ENCODE peak calls at places on chromosomes 6 and 20, in eight cellular contexts. B is sigmoid colon, C is lower leg skin, J is body of pancreas, I is gastrocnemius medialis, P is suprapubic skin, N is H54, G is H1. Q is an unnamed sample.

GRCh38 chr20:20603339-20603990 is 109.0 kb downstream of the RALGAPA2 start:
- DNase-seq in B (no peak), C (peak), J (no peak), I (no peak), P (no peak), N (no peak), G (no peak), Q (no peak)

GRCh38 chr20:31595654-31596411 is 9.3 kb upstream of the ID1 start:
- DNase-seq in B (peak), C (peak), J (no peak), I (peak), P (peak), N (peak), G (peak), Q (peak)

GRCh38 chr20:35318502-35319157 is 26.4 kb upstream of the FAM83C start:
- DNase-seq in B (no peak), C (peak), J (peak), I (peak), P (no peak), N (no peak), G (no peak), Q (no peak)

GRCh38 chr6:25586927-25587326 is 65.1 kb upstream of the SCGN start:
- DNase-seq in B (no peak), C (no peak), J (no peak), I (no peak), P (no peak), N (no peak), G (no peak), Q (no peak)

GRCh38 chr6:11083491-11083890 is 10.1 kb upstream of the SMIM13 start:
- DNase-seq in B (no peak), C (no peak), J (no peak), I (no peak), P (no peak), N (peak), G (no peak), Q (no peak)

GRCh38 chr6:73743556-73743955 is 47.6 kb downstream of the CD109 start:
- DNase-seq in B (no peak), C (no peak), J (no peak), I (no peak), P (no peak), N (no peak), G (no peak), Q (no peak)

GRCh38 chr6:14266266-14266665 is 148.7 kb downstream of the CD83 start:
- DNase-seq in B (no peak), C (no peak), J (no peak), I (no peak), P (no peak), N (no peak), G (no peak), Q (no peak)

GRCh38 chr6:43916924-43917877 is 147.2 kb downstream of the VEGFA start:
- DNase-seq in B (peak), C (peak), J (peak), I (peak), P (no peak), N (no peak), G (no peak), Q (peak)

GRCh38 chr20:24762371-24762770 is 186.7 kb upstream of the CST7 start:
- DNase-seq in B (no peak), C (no peak), J (no peak), I (no peak), P (peak), N (no peak), G (no peak), Q (no peak)

GRCh38 chr6:5471637-5472430 is 210.5 kb downstream of the FARS2 start:
- DNase-seq in B (no peak), C (no peak), J (no peak), I (no peak), P (no peak), N (no peak), G (peak), Q (no peak)

GRCh38 chr6:11432091-11432490 is 105.5 kb upstream of the TMEM170B start:
- DNase-seq in B (no peak), C (no peak), J (no peak), I (no peak), P (no peak), N (no peak), G (no peak), Q (no peak)

GRCh38 chr6:166379103-166379586 is 3.6 kb downstream of the MPC1 start:
- DNase-seq in B (no peak), C (no peak), J (no peak), I (no peak), P (no peak), N (no peak), G (no peak), Q (no peak)

GRCh38 chr20:4916991-4917881 is 84.1 kb downstream of the SLC23A2 start:
- DNase-seq in B (no peak), C (no peak), J (peak), I (no peak), P (no peak), N (peak), G (no peak), Q (no peak)

GRCh38 chr6:41278699-41279405 is 7.6 kb downstream of the TREM1 start:
- DNase-seq in B (no peak), C (no peak), J (peak), I (peak), P (no peak), N (peak), G (peak), Q (peak)

GRCh38 chr20:64108731-64109389 is 1.5 kb upstream of the NPBWR2 start:
- DNase-seq in B (peak), C (no peak), J (no peak), I (peak), P (peak), N (no peak), G (no peak), Q (no peak)

GRCh38 chr6:36665180-36665579 is 13.3 kb upstream of the CDKN1A start:
- DNase-seq in B (no peak), C (no peak), J (no peak), I (no peak), P (no peak), N (no peak), G (no peak), Q (no peak)

GRCh38 chr20:58623579-58624473 is 27.3 kb upstream of the STX16 start:
- DNase-seq in B (peak), C (no peak), J (peak), I (peak), P (no peak), N (peak), G (peak), Q (no peak)

GRCh38 chr6:19333936-19334335 is 503.2 kb upstream of the ID4 start:
- DNase-seq in B (no peak), C (no peak), J (no peak), I (no peak), P (no peak), N (peak), G (no peak), Q (no peak)

GRCh38 chr6:41705996-41706835 is 29.2 kb downstream of the TFEB start:
- DNase-seq in B (peak), C (peak), J (peak), I (peak), P (no peak), N (peak), G (peak), Q (peak)

GRCh38 chr20:50126662-50127061 is 13.7 kb upstream of the UBE2V1 start:
- DNase-seq in B (no peak), C (no peak), J (peak), I (peak), P (no peak), N (no peak), G (no peak), Q (no peak)

GRCh38 chr6:158853072-158853871 is 34.1 kb upstream of the EZR start:
- DNase-seq in B (no peak), C (peak), J (peak), I (peak), P (no peak), N (peak), G (peak), Q (peak)

GRCh38 chr6:50025258-50025657 is 3.5 kb upstream of the DEFB110 start:
- DNase-seq in B (no peak), C (no peak), J (no peak), I (no peak), P (no peak), N (no peak), G (no peak), Q (no peak)

GRCh38 chr6:148192310-148192709 is 150.3 kb upstream of the SASH1 start:
- DNase-seq in B (no peak), C (peak), J (no peak), I (no peak), P (no peak), N (peak), G (no peak), Q (no peak)

GRCh38 chr6:53699462-53699861 is 33.9 kb upstream of the KLHL31 start:
- DNase-seq in B (no peak), C (no peak), J (no peak), I (no peak), P (no peak), N (no peak), G (no peak), Q (no peak)

GRCh38 chr6:53701333-53702073 is 35.9 kb upstream of the KLHL31 start:
- DNase-seq in B (no peak), C (no peak), J (no peak), I (peak), P (no peak), N (no peak), G (no peak), Q (no peak)

GRCh38 chr6:53704700-53705099 is 39.1 kb upstream of the KLHL31 start:
- DNase-seq in B (no peak), C (no peak), J (no peak), I (no peak), P (no peak), N (no peak), G (no peak), Q (no peak)

GRCh38 chr6:53703047-53703446 is 37.5 kb upstream of the KLHL31 start:
- DNase-seq in B (no peak), C (no peak), J (no peak), I (peak), P (no peak), N (no peak), G (no peak), Q (no peak)

DNA sequence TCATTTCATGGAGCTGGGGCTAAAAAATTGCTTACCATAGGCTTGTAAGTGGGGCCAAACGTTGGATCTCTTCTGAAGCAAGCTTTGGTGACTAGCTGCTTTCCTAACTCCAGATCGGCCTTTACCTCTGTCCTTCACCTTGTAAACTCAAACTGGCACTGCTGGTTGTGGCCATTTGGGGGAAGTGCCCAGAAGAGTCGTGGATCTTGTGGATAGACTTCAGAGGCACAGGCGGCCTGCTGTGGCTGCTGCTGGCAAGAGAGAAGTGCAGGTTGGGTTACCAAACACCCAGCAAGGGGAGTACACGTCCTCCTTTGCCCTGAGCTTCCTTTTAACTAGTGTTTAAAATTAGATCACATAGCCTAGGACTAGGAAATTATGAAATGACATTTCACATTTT is 36.8 kb upstream of the KLHL31 start:
- DNase-seq in B (no peak), C (no peak), J (no peak), I (peak), P (no peak), N (no peak), G (no peak), Q (no peak)
- TF ChIP-seq POLR2A in B (no peak), C (no peak), J (no peak), I (no peak), P (no peak), N (no peak), G (no peak), Q (no peak)

GRCh38 chr6:34618430-34619182 is 62.5 kb upstream of the SPDEF start:
- DNase-seq in B (no peak), C (no peak), J (no peak), I (no peak), P (no peak), N (no peak), G (no peak), Q (no peak)
- TF ChIP-seq POLR2A in B (no peak), C (no peak), J (no peak), I (no peak), P (no peak), N (no peak), G (no peak), Q (no peak)

DNA sequence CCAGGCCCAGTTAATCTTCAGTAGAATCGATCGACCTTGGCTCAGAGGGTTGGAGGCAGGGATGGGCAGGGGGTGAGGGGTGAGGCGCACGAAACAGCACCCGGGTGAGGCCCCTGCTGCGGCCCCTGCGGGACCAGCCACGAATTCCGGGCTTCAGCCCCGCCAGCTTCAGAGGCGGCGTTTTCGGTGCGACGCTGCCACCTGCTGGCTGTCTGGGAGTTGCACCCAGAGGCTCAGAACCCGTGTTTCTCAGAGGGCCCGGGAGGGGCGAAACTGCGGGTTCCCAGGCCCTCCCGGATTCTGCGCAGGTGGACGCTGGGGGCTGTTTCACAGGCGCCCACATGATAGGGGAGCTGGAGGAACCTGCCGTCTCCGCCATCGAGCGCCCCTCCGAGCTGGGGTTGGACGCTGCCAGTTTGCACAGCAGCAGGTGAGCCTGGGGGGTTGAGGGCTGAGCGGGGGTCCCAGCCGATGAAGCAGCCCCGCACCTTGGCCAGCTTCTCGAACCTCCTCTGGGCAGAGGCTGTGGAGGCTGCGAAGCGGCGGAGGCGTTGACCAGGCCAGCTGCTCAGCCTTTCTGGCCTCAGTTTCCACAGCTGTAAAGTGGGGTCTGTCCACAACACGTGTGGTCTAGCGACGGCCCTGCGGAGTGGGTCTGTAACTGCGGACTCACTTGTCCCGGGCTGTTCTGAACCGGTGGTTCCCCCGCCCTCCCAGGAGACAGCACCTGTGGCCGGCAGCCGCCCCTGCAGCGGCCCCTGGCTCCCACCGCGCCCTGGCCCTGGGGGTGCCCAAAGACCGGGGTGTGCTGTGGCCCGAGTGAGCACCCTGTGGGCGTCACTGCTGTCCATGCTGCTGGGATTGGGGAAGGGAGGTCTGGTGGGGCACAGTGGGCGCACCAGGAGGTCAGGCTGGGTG is 2.5 kb upstream of the BHLHE23 start:
- DNase-seq in B (peak), C (peak), J (peak), I (peak), P (no peak), N (peak), G (no peak), Q (peak)
- TF ChIP-seq POLR2A in B (no peak), C (no peak), J (no peak), I (no peak), P (peak), N (no peak), G (no peak), Q (no peak)

GRCh38 chr6:116409756-116410155 is 39.0 kb downstream of the DSE start:
- DNase-seq in B (no peak), C (no peak), J (no peak), I (no peak), P (no peak), N (no peak), G (no peak), Q (no peak)
- TF ChIP-seq POLR2A in B (no peak), C (no peak), J (no peak), I (no peak), P (no peak), N (no peak), G (no peak), Q (no peak)

Q was measured in erythroblast.